ENCODE peak calls at places on chromosomes 2 and 18, in four cellular contexts. One of them, this sample, is unnamed.

GRCh38 chr18:57813245-57813644 is 10.1 kb upstream of the ATP8B1 start:
- DNase-seq in HepG2: peak
- DNase-seq in K562: no peak
- DNase-seq in GM12878: no peak
- DNase-seq in this sample: no peak

GRCh38 chr2:187698374-187699110 is 144.3 kb upstream of the TFPI start:
- DNase-seq in HepG2: no peak
- DNase-seq in K562: no peak
- DNase-seq in GM12878: no peak
- DNase-seq in this sample: no peak

GRCh38 chr2:230762317-230762896 is 49.8 kb downstream of the CAB39 start:
- DNase-seq in HepG2: peak
- DNase-seq in K562: peak
- DNase-seq in GM12878: no peak
- DNase-seq in this sample: peak

GRCh38 chr2:150091896-150092295 is 395.6 kb downstream of the RND3 start:
- DNase-seq in HepG2: no peak
- DNase-seq in K562: no peak
- DNase-seq in GM12878: no peak
- DNase-seq in this sample: no peak

GRCh38 chr2:163606878-163607277 is 128.9 kb downstream of the FIGN start:
- DNase-seq in HepG2: no peak
- DNase-seq in K562: no peak
- DNase-seq in GM12878: no peak
- DNase-seq in this sample: no peak

GRCh38 chr2:46601328-46601963 is 122.1 kb downstream of the TMEM247 start:
- DNase-seq in HepG2: no peak
- DNase-seq in K562: no peak
- DNase-seq in GM12878: no peak
- DNase-seq in this sample: no peak

GRCh38 chr2:21757805-21758204 is 634.0 kb downstream of the TDRD15 start:
- DNase-seq in HepG2: no peak
- DNase-seq in K562: no peak
- DNase-seq in GM12878: no peak
- DNase-seq in this sample: no peak

GRCh38 chr2:126857502-126857901 is 41.2 kb upstream of the TEX51 start:
- DNase-seq in HepG2: no peak
- DNase-seq in K562: no peak
- DNase-seq in GM12878: no peak
- DNase-seq in this sample: no peak

GRCh38 chr2:219002395-219003266 is 9.4 kb upstream of the CRYBA2 start:
- DNase-seq in HepG2: peak
- DNase-seq in K562: peak
- DNase-seq in GM12878: no peak
- DNase-seq in this sample: peak

GRCh38 chr2:137255990-137256389 is 490.6 kb downstream of the THSD7B start:
- DNase-seq in HepG2: no peak
- DNase-seq in K562: no peak
- DNase-seq in GM12878: no peak
- DNase-seq in this sample: no peak

GRCh38 chr2:26298638-26299393 is 47.1 kb upstream of the SELENOI start:
- DNase-seq in HepG2: peak
- DNase-seq in K562: no peak
- DNase-seq in GM12878: peak
- DNase-seq in this sample: no peak

GRCh38 chr2:106972782-106973181 is 86.8 kb upstream of the ST6GAL2 start:
- DNase-seq in HepG2: no peak
- DNase-seq in K562: no peak
- DNase-seq in GM12878: no peak
- DNase-seq in this sample: no peak

GRCh38 chr2:238658054-238658407 is 189.9 kb upstream of the TWIST2 start:
- DNase-seq in HepG2: no peak
- DNase-seq in K562: no peak
- DNase-seq in GM12878: no peak
- DNase-seq in this sample: no peak

GRCh38 chr2:38261569-38262513 is 115.2 kb downstream of the ATL2 start:
- DNase-seq in HepG2: no peak
- DNase-seq in K562: no peak
- DNase-seq in GM12878: peak
- DNase-seq in this sample: no peak

GRCh38 chr2:165563468-165564225 is 94.1 kb downstream of the CSRNP3 start:
- DNase-seq in HepG2: peak
- DNase-seq in K562: no peak
- DNase-seq in GM12878: no peak
- DNase-seq in this sample: no peak

GRCh38 chr2:231369580-231370428 is 25.7 kb upstream of the B3GNT7 start:
- DNase-seq in HepG2: no peak
- DNase-seq in K562: no peak
- DNase-seq in GM12878: no peak
- DNase-seq in this sample: no peak

GRCh38 chr2:174546519-174547506 is 50.8 kb downstream of the WIPF1 start:
- DNase-seq in HepG2: peak
- DNase-seq in K562: peak
- DNase-seq in GM12878: no peak
- DNase-seq in this sample: peak

GRCh38 chr2:33729353-33729752 is 130.3 kb upstream of the FAM98A start:
- DNase-seq in HepG2: no peak
- DNase-seq in K562: no peak
- DNase-seq in GM12878: no peak
- DNase-seq in this sample: no peak

GRCh38 chr2:33730193-33730592 is 131.1 kb upstream of the FAM98A start:
- DNase-seq in HepG2: no peak
- DNase-seq in K562: no peak
- DNase-seq in GM12878: no peak
- DNase-seq in this sample: no peak

GRCh38 chr2:33727361-33728032 is 128.4 kb upstream of the FAM98A start:
- DNase-seq in HepG2: no peak
- DNase-seq in K562: no peak
- DNase-seq in GM12878: no peak
- DNase-seq in this sample: no peak

GRCh38 chr2:33726415-33726814 is 127.3 kb upstream of the FAM98A start:
- DNase-seq in HepG2: no peak
- DNase-seq in K562: peak
- DNase-seq in GM12878: no peak
- DNase-seq in this sample: no peak

DNA sequence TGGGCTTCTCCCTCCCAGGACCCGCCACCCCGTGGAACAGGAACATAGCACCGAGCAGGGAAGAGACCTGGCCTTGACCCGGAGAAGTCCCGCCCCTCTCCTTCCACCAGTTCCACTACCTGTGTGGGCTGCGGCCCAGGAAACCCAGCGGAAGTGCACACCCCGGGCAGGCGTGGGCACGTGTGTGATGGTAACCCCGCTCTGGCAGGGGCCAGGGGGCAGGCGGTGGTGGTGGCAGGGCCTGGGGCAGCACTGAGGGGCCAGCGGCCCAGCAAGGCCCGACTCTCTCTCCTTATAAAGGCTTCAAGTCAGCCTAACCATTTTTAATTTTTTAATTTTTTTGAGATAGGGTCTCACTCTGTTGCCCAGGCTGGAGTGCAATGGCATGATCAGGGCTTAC is 129.0 kb upstream of the FAM98A start:
- DNase-seq in HepG2: no peak
- DNase-seq in K562: no peak
- DNase-seq in GM12878: no peak
- DNase-seq in this sample: no peak
- TF ChIP-seq TARDBP in HepG2: no peak
- TF ChIP-seq TARDBP in K562: no peak
- TF ChIP-seq TARDBP in GM12878: no peak
- TF ChIP-seq TARDBP in this sample: no peak

GRCh38 chr2:105800036-105800755 is 55.5 kb downstream of the NCK2 start:
- DNase-seq in HepG2: peak
- DNase-seq in K562: no peak
- DNase-seq in GM12878: no peak
- DNase-seq in this sample: no peak
- TF ChIP-seq TARDBP in HepG2: no peak
- TF ChIP-seq TARDBP in K562: no peak
- TF ChIP-seq TARDBP in GM12878: no peak
- TF ChIP-seq TARDBP in this sample: no peak

GRCh38 chr2:233764264-233764663 is 4.2 kb downstream of the UGT1A1 start:
- DNase-seq in HepG2: no peak
- DNase-seq in K562: no peak
- DNase-seq in GM12878: no peak
- DNase-seq in this sample: no peak
- TF ChIP-seq TARDBP in HepG2: no peak
- TF ChIP-seq TARDBP in K562: no peak
- TF ChIP-seq TARDBP in GM12878: no peak
- TF ChIP-seq TARDBP in this sample: no peak

DNA sequence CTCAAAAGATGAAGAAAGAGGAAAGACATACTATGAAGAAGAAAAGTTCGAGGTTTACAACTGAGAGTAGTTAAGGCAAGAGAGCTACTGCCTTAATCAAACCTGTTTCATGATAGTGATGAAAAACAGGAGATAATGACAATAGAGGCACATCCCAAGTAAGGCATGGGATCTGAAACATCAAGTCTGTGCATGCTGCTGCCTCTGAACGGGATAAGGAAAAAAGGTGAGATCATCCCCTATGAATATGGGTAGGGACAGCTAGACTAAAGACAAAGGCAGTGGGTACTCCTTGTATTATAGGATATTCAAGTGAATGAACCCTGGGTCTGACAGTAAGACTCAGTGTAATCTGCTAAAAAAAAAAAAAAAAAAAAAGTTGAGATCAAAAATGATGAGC is 3.0 kb downstream of the EXOC6B start:
- DNase-seq in HepG2: no peak
- DNase-seq in K562: no peak
- DNase-seq in GM12878: no peak
- DNase-seq in this sample: no peak
- TF ChIP-seq TARDBP in HepG2: no peak
- TF ChIP-seq TARDBP in K562: no peak
- TF ChIP-seq TARDBP in GM12878: no peak
- TF ChIP-seq TARDBP in this sample: no peak

This sample was measured in HEK293T.